ENCODE peak calls at places on chromosome 21, in nine cellular contexts. One of them, this sample, is unnamed.

GRCh38 chr21:16079830-16080229 is 350.0 kb downstream of the USP25 start:
- DNase-seq in tibial nerve: no peak
- DNase-seq in NB4: no peak
- DNase-seq in suprapubic skin: no peak
- DNase-seq in astrocyte of the spinal cord: peak; percentile 37
- DNase-seq in dorsolateral prefrontal cortex: no peak
- DNase-seq in sigmoid colon: no peak
- DNase-seq in AG10803: peak; percentile 29
- DNase-seq in HCT116: no peak
- DNase-seq in this sample: peak; percentile 31

GRCh38 chr21:43299441-43300277 is 127.3 kb downstream of the SIK1 start:
- DNase-seq in tibial nerve: peak; percentile 69
- DNase-seq in NB4: no peak
- DNase-seq in suprapubic skin: no peak
- DNase-seq in astrocyte of the spinal cord: no peak
- DNase-seq in dorsolateral prefrontal cortex: no peak
- DNase-seq in sigmoid colon: no peak
- DNase-seq in AG10803: no peak
- DNase-seq in HCT116: no peak
- DNase-seq in this sample: no peak

GRCh38 chr21:28439852-28440251 is 552.8 kb downstream of the LTN1 start:
- DNase-seq in tibial nerve: no peak
- DNase-seq in NB4: no peak
- DNase-seq in suprapubic skin: no peak
- DNase-seq in astrocyte of the spinal cord: no peak
- DNase-seq in dorsolateral prefrontal cortex: no peak
- DNase-seq in sigmoid colon: no peak
- DNase-seq in AG10803: peak; percentile 91
- DNase-seq in HCT116: no peak
- DNase-seq in this sample: peak; percentile 92

GRCh38 chr21:34613679-34614442 is 1.1 kb downstream of the RCAN1 start:
- DNase-seq in tibial nerve: no peak
- DNase-seq in NB4: peak; percentile 17
- DNase-seq in suprapubic skin: no peak
- DNase-seq in astrocyte of the spinal cord: no peak
- DNase-seq in dorsolateral prefrontal cortex: no peak
- DNase-seq in sigmoid colon: no peak
- DNase-seq in AG10803: peak; percentile 9
- DNase-seq in HCT116: no peak
- DNase-seq in this sample: peak; percentile 20

GRCh38 chr21:27812279-27812678 is 845.4 kb upstream of the ADAMTS5 start:
- DNase-seq in tibial nerve: no peak
- DNase-seq in NB4: no peak
- DNase-seq in suprapubic skin: no peak
- DNase-seq in astrocyte of the spinal cord: no peak
- DNase-seq in dorsolateral prefrontal cortex: no peak
- DNase-seq in sigmoid colon: no peak
- DNase-seq in AG10803: no peak
- DNase-seq in HCT116: no peak
- DNase-seq in this sample: peak; percentile 56

GRCh38 chr21:44749759-44750674 is 38.6 kb upstream of the TSPEAR start:
- DNase-seq in tibial nerve: no peak
- DNase-seq in NB4: no peak
- DNase-seq in suprapubic skin: no peak
- DNase-seq in astrocyte of the spinal cord: no peak
- DNase-seq in dorsolateral prefrontal cortex: no peak
- DNase-seq in sigmoid colon: no peak
- DNase-seq in AG10803: no peak
- DNase-seq in HCT116: no peak
- DNase-seq in this sample: no peak

GRCh38 chr21:30072496-30072895 is 94.1 kb downstream of the CLDN17 start:
- DNase-seq in tibial nerve: no peak
- DNase-seq in NB4: peak; percentile 54
- DNase-seq in suprapubic skin: no peak
- DNase-seq in astrocyte of the spinal cord: peak; percentile 1
- DNase-seq in dorsolateral prefrontal cortex: no peak
- DNase-seq in sigmoid colon: no peak
- DNase-seq in AG10803: peak; percentile 8
- DNase-seq in HCT116: no peak
- DNase-seq in this sample: no peak

GRCh38 chr21:15224346-15225086 is 159.7 kb upstream of the NRIP1 start:
- DNase-seq in tibial nerve: no peak
- DNase-seq in NB4: no peak
- DNase-seq in suprapubic skin: no peak
- DNase-seq in astrocyte of the spinal cord: peak; percentile 90
- DNase-seq in dorsolateral prefrontal cortex: no peak
- DNase-seq in sigmoid colon: no peak
- DNase-seq in AG10803: peak; percentile 64
- DNase-seq in HCT116: peak; percentile 56
- DNase-seq in this sample: peak; percentile 75

GRCh38 chr21:37562920-37563640 is 196.5 kb downstream of the DYRK1A start:
- DNase-seq in tibial nerve: peak; percentile 21
- DNase-seq in NB4: no peak
- DNase-seq in suprapubic skin: peak; percentile 76
- DNase-seq in astrocyte of the spinal cord: no peak
- DNase-seq in dorsolateral prefrontal cortex: peak; percentile 47
- DNase-seq in sigmoid colon: peak; percentile 71
- DNase-seq in AG10803: no peak
- DNase-seq in HCT116: no peak
- DNase-seq in this sample: no peak

GRCh38 chr21:45551316-45551715 is 9.1 kb upstream of the SLC19A1 start:
- DNase-seq in tibial nerve: no peak
- DNase-seq in NB4: peak; percentile 70
- DNase-seq in suprapubic skin: peak; percentile 46
- DNase-seq in astrocyte of the spinal cord: peak; percentile 71
- DNase-seq in dorsolateral prefrontal cortex: no peak
- DNase-seq in sigmoid colon: no peak
- DNase-seq in AG10803: peak; percentile 59
- DNase-seq in HCT116: peak; percentile 63
- DNase-seq in this sample: peak; percentile 74

GRCh38 chr21:36946949-36947371 is 19.5 kb downstream of the HLCS start:
- DNase-seq in tibial nerve: no peak
- DNase-seq in NB4: no peak
- DNase-seq in suprapubic skin: no peak
- DNase-seq in astrocyte of the spinal cord: no peak
- DNase-seq in dorsolateral prefrontal cortex: no peak
- DNase-seq in sigmoid colon: no peak
- DNase-seq in AG10803: no peak
- DNase-seq in HCT116: no peak
- DNase-seq in this sample: no peak

GRCh38 chr21:35156293-35156976 is 107.3 kb upstream of the RUNX1 start:
- DNase-seq in tibial nerve: no peak
- DNase-seq in NB4: no peak
- DNase-seq in suprapubic skin: no peak
- DNase-seq in astrocyte of the spinal cord: no peak
- DNase-seq in dorsolateral prefrontal cortex: no peak
- DNase-seq in sigmoid colon: no peak
- DNase-seq in AG10803: no peak
- DNase-seq in HCT116: no peak
- DNase-seq in this sample: no peak

GRCh38 chr21:16193758-16194606 is 464.2 kb downstream of the USP25 start:
- DNase-seq in tibial nerve: peak; percentile 70
- DNase-seq in NB4: peak; percentile 80
- DNase-seq in suprapubic skin: peak; percentile 73
- DNase-seq in astrocyte of the spinal cord: peak; percentile 90
- DNase-seq in dorsolateral prefrontal cortex: peak; percentile 73
- DNase-seq in sigmoid colon: peak; percentile 80
- DNase-seq in AG10803: peak; percentile 79
- DNase-seq in HCT116: no peak
- DNase-seq in this sample: peak; percentile 80

GRCh38 chr21:46567348-46567747 is 37.5 kb downstream of the S100B start:
- DNase-seq in tibial nerve: no peak
- DNase-seq in NB4: no peak
- DNase-seq in suprapubic skin: no peak
- DNase-seq in astrocyte of the spinal cord: no peak
- DNase-seq in dorsolateral prefrontal cortex: no peak
- DNase-seq in sigmoid colon: no peak
- DNase-seq in AG10803: no peak
- DNase-seq in HCT116: no peak
- DNase-seq in this sample: no peak

GRCh38 chr21:31326478-31327247 is 17.4 kb downstream of the TIAM1 start:
- DNase-seq in tibial nerve: no peak
- DNase-seq in NB4: peak; percentile 64
- DNase-seq in suprapubic skin: no peak
- DNase-seq in astrocyte of the spinal cord: no peak
- DNase-seq in dorsolateral prefrontal cortex: no peak
- DNase-seq in sigmoid colon: no peak
- DNase-seq in AG10803: peak; percentile 18
- DNase-seq in HCT116: no peak
- DNase-seq in this sample: no peak

DNA sequence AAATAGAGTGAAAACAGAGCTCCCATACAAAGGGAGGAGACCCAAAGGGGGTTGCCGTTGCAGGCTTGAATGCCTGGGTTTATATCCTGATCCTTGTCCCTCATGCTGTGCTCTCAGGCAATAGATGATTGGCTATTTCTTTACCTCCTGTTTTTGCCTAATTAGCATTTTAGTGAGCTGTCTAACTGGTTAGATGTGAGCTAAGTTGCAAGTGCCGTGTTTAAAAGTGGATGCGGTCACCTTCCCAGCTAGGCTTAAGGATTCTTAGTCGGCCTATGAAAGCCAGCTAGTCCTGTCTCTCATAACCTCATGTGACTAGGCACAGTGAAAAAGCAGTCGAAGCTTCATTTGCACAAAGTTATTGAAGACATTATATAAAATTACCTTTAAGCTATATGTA is 356.7 kb upstream of the TMPRSS15 start:
- DNase-seq in tibial nerve: no peak
- DNase-seq in NB4: no peak
- DNase-seq in suprapubic skin: no peak
- DNase-seq in astrocyte of the spinal cord: no peak
- DNase-seq in dorsolateral prefrontal cortex: no peak
- DNase-seq in sigmoid colon: no peak
- DNase-seq in AG10803: no peak
- DNase-seq in HCT116: no peak
- DNase-seq in this sample: no peak
- H3K4me3 ChIP-seq in tibial nerve: no peak overlapping the region
- H3K4me3 ChIP-seq in NB4: no peak overlapping the region
- H3K4me3 ChIP-seq in suprapubic skin: no peak overlapping the region
- H3K4me3 ChIP-seq in astrocyte of the spinal cord: no peak overlapping the region
- H3K4me3 ChIP-seq in dorsolateral prefrontal cortex: no peak overlapping the region
- H3K4me3 ChIP-seq in sigmoid colon: no peak overlapping the region
- H3K4me3 ChIP-seq in AG10803: no peak overlapping the region
- H3K4me3 ChIP-seq in HCT116: no peak overlapping the region
- H3K4me3 ChIP-seq in this sample: no peak overlapping the region

GRCh38 chr21:25732091-25732760 is 2.5 kb downstream of the ATP5PF start:
- DNase-seq in tibial nerve: no peak
- DNase-seq in NB4: no peak
- DNase-seq in suprapubic skin: no peak
- DNase-seq in astrocyte of the spinal cord: no peak
- DNase-seq in dorsolateral prefrontal cortex: no peak
- DNase-seq in sigmoid colon: no peak
- DNase-seq in AG10803: no peak
- DNase-seq in HCT116: no peak
- DNase-seq in this sample: peak; percentile 13

GRCh38 chr21:25733859-25734653 is 648 bp downstream of the ATP5PF start:
- DNase-seq in tibial nerve: no peak
- DNase-seq in NB4: peak; percentile 40
- DNase-seq in suprapubic skin: no peak
- DNase-seq in astrocyte of the spinal cord: peak; percentile 14
- DNase-seq in dorsolateral prefrontal cortex: no peak
- DNase-seq in sigmoid colon: no peak
- DNase-seq in AG10803: peak; percentile 33
- DNase-seq in HCT116: no peak
- DNase-seq in this sample: peak; percentile 38

GRCh38 chr21:25734654-25735220 is at the start of the genes ATP5PF and GABPA:
- DNase-seq in tibial nerve: peak; percentile 95
- DNase-seq in NB4: peak; percentile 98
- DNase-seq in suprapubic skin: peak; percentile 98
- DNase-seq in astrocyte of the spinal cord: peak; percentile 99
- DNase-seq in dorsolateral prefrontal cortex: peak; percentile 95
- DNase-seq in sigmoid colon: peak; percentile 99
- DNase-seq in AG10803: peak; percentile 99
- DNase-seq in HCT116: peak; percentile 97
- DNase-seq in this sample: peak; percentile 99

GRCh38 chr21:25735895-25736597 is 1.3 kb downstream of the GABPA start:
- DNase-seq in tibial nerve: no peak
- DNase-seq in NB4: peak; percentile 37
- DNase-seq in suprapubic skin: no peak
- DNase-seq in astrocyte of the spinal cord: peak; percentile 67
- DNase-seq in dorsolateral prefrontal cortex: no peak
- DNase-seq in sigmoid colon: no peak
- DNase-seq in AG10803: peak; percentile 18
- DNase-seq in HCT116: no peak
- DNase-seq in this sample: peak; percentile 48

GRCh38 chr21:25735221-25735894 is 586 bp downstream of the GABPA start:
- DNase-seq in tibial nerve: peak; percentile 88
- DNase-seq in NB4: peak; percentile 90
- DNase-seq in suprapubic skin: peak; percentile 96
- DNase-seq in astrocyte of the spinal cord: peak; percentile 94
- DNase-seq in dorsolateral prefrontal cortex: peak; percentile 89
- DNase-seq in sigmoid colon: peak; percentile 96
- DNase-seq in AG10803: peak; percentile 86
- DNase-seq in HCT116: peak; percentile 39
- DNase-seq in this sample: peak; percentile 88
- TF ChIP-seq CTCF in tibial nerve: no peak
- TF ChIP-seq CTCF in NB4: no peak
- TF ChIP-seq CTCF in suprapubic skin: no peak
- TF ChIP-seq CTCF in astrocyte of the spinal cord: no peak
- TF ChIP-seq CTCF in dorsolateral prefrontal cortex: no peak
- TF ChIP-seq CTCF in sigmoid colon: no peak
- TF ChIP-seq CTCF in AG10803: peak; percentile 2
- TF ChIP-seq CTCF in HCT116: no peak
- TF ChIP-seq CTCF in this sample: peak; percentile 11

DNA sequence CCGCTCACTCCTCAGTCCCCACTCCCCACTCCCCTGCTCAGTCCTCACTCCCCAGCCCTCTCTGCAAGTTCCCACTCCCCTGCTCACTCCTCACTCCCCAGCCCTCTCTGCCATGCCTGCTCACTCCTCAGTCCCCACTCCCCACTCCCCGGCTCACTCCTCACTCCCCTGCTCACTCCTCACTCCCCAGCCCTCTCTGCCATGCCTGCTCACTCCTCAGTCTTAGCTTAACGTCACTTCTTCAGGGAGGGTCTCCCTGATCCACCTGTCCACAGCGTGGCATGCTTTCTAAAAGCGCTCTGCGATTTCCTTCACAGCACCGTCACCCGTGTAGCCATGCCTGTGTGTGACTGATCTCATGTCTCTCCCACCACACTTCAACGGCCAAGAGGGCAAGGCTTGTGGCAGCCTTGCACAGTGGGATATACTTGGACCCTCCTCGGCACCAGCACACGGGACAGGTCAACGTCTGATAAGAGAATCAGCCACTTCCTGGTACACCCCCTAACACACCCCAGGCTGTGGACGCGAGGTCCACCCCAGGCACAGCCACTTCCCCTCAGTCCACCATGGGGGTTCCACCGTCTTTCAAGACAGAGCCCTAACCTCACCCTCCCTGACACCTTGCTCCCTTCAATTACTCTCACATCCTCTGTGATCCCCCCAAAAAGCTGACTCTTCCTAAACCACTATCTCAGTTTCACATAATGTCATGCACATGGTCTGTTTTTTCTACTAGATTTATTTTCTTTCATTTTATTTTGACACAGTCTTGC is 14.0 kb downstream of the PRDM15 start:
- DNase-seq in tibial nerve: no peak
- DNase-seq in NB4: no peak
- DNase-seq in suprapubic skin: no peak
- DNase-seq in astrocyte of the spinal cord: no peak
- DNase-seq in dorsolateral prefrontal cortex: no peak
- DNase-seq in sigmoid colon: no peak
- DNase-seq in AG10803: no peak
- DNase-seq in HCT116: no peak
- DNase-seq in this sample: no peak
- H3K4me3 ChIP-seq in tibial nerve: no peak overlapping the region
- H3K4me3 ChIP-seq in NB4: no peak overlapping the region
- H3K4me3 ChIP-seq in suprapubic skin: no peak overlapping the region
- H3K4me3 ChIP-seq in astrocyte of the spinal cord: no peak overlapping the region
- H3K4me3 ChIP-seq in dorsolateral prefrontal cortex: no peak overlapping the region
- H3K4me3 ChIP-seq in sigmoid colon: no peak overlapping the region
- H3K4me3 ChIP-seq in AG10803: no peak overlapping the region
- H3K4me3 ChIP-seq in HCT116: no peak overlapping the region
- H3K4me3 ChIP-seq in this sample: no peak overlapping the region

GRCh38 chr21:17931080-17931479 is 111.9 kb upstream of the C21orf91 start:
- DNase-seq in tibial nerve: no peak
- DNase-seq in NB4: peak; percentile 17
- DNase-seq in suprapubic skin: no peak
- DNase-seq in astrocyte of the spinal cord: no peak
- DNase-seq in dorsolateral prefrontal cortex: no peak
- DNase-seq in sigmoid colon: no peak
- DNase-seq in AG10803: no peak
- DNase-seq in HCT116: peak; percentile 24
- DNase-seq in this sample: no peak
- TF ChIP-seq CTCF in tibial nerve: no peak
- TF ChIP-seq CTCF in NB4: peak; percentile 56
- TF ChIP-seq CTCF in suprapubic skin: no peak
- TF ChIP-seq CTCF in astrocyte of the spinal cord: peak; percentile 37
- TF ChIP-seq CTCF in dorsolateral prefrontal cortex: no peak
- TF ChIP-seq CTCF in sigmoid colon: no peak
- TF ChIP-seq CTCF in AG10803: peak; percentile 27
- TF ChIP-seq CTCF in HCT116: no peak
- TF ChIP-seq CTCF in this sample: no peak